ENCODE peak calls at places on chromosomes 3 and 15, in four cellular contexts. S is astrocyte, E is esophagus muscularis mucosa, O is thoracic aorta. A is an unnamed sample.

GRCh38 chr15:83115410-83115809 is 8.0 kb downstream of the TM6SF1 start:
- DNase-seq in S (no peak), E (peak), O (no peak), A (no peak)

GRCh38 chr3:25493786-25494185 is 65.7 kb downstream of the RARB start:
- DNase-seq in S (peak), E (no peak), O (no peak), A (no peak)

GRCh38 chr3:64896173-64896925 is 208.5 kb upstream of the ADAMTS9 start:
- DNase-seq in S (no peak), E (no peak), O (no peak), A (no peak)

GRCh38 chr3:55191911-55192787 is 264.3 kb upstream of the LRTM1 start:
- DNase-seq in S (peak), E (no peak), O (no peak), A (no peak)

GRCh38 chr3:134562055-134562454 is 76.2 kb downstream of the CEP63 start:
- DNase-seq in S (no peak), E (no peak), O (no peak), A (no peak)

GRCh38 chr3:53188720-53189119 is 27.7 kb downstream of the PRKCD start:
- DNase-seq in S (no peak), E (no peak), O (no peak), A (no peak)

GRCh38 chr3:150721285-150722130 is 17.8 kb upstream of the ERICH6 start:
- DNase-seq in S (no peak), E (no peak), O (no peak), A (no peak)

GRCh38 chr3:148319161-148319915 is 378.4 kb upstream of the AGTR1 start:
- DNase-seq in S (peak), E (no peak), O (no peak), A (no peak)

GRCh38 chr3:168545591-168545990 is 449.9 kb upstream of the GOLIM4 start:
- DNase-seq in S (peak), E (no peak), O (no peak), A (no peak)

GRCh38 chr3:139935866-139936817 is 1.2 kb downstream of the CLSTN2 start:
- DNase-seq in S (no peak), E (peak), O (no peak), A (peak)

GRCh38 chr3:13105181-13105580 is 32.0 kb upstream of the IQSEC1 start:
- DNase-seq in S (no peak), E (no peak), O (no peak), A (no peak)

GRCh38 chr3:105835606-105836005 is 33.2 kb downstream of the CBLB start:
- DNase-seq in S (no peak), E (no peak), O (no peak), A (no peak)
- H3K4me3 ChIP-seq in S (no peak), E (no peak), O (no peak), A (no peak)

DNA sequence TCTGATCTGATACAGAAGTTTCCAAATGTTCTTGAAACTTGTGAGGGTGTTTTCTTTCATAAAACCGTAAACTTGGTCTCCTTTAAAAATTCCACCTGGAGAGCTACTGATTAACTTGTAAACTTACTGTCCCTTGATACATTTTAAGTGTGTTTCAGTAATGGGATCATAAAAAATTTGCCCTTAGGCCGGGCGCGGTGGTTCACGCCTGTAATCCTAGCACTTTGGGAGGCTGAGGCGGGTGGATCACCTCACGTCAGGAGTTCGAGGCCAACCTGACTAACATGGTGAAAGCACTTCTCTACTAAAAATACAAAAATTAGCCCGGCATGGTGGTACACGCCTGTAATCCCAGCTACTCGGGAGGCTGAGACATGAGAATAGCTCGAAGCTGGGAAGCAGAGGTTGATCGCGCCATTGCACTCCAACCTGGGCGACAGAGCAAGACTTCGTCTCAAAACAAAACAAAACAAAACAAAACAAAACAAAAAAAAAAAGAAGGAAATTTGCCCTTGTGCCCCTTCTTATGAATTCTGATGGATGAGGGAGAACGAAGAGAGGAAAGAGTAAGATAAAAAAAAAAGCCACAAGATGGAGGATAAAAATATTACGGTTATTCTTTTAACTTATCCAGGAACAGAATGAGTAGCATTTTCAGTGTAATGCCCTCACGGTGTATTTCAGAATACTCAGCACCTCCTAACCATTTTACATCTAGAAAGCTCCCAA is 32.1 kb upstream of the AP4E1 start:
- DNase-seq in S (no peak), E (no peak), O (no peak), A (no peak)
- H3K4me3 ChIP-seq in S (peak), E (peak), O (peak), A (peak)

GRCh38 chr15:76711351-76711827 is 193.8 kb downstream of the SCAPER start:
- DNase-seq in S (no peak), E (no peak), O (no peak), A (no peak)
- H3K4me3 ChIP-seq in S (no peak), E (no peak), O (no peak), A (no peak)

GRCh38 chr15:35596261-35596660 is 50.3 kb upstream of the DPH6 start:
- DNase-seq in S (no peak), E (no peak), O (no peak), A (no peak)

GRCh38 chr15:35595656-35596055 is 49.7 kb upstream of the DPH6 start:
- DNase-seq in S (no peak), E (no peak), O (no peak), A (no peak)
- H3K4me3 ChIP-seq in S (no peak), E (no peak), O (no peak), A (no peak)

GRCh38 chr3:184565421-184566211 is 4.0 kb downstream of the EPHB3 start:
- DNase-seq in S (peak), E (no peak), O (no peak), A (no peak)
- H3K4me3 ChIP-seq in S (no peak), E (peak), O (no peak), A (peak)

DNA sequence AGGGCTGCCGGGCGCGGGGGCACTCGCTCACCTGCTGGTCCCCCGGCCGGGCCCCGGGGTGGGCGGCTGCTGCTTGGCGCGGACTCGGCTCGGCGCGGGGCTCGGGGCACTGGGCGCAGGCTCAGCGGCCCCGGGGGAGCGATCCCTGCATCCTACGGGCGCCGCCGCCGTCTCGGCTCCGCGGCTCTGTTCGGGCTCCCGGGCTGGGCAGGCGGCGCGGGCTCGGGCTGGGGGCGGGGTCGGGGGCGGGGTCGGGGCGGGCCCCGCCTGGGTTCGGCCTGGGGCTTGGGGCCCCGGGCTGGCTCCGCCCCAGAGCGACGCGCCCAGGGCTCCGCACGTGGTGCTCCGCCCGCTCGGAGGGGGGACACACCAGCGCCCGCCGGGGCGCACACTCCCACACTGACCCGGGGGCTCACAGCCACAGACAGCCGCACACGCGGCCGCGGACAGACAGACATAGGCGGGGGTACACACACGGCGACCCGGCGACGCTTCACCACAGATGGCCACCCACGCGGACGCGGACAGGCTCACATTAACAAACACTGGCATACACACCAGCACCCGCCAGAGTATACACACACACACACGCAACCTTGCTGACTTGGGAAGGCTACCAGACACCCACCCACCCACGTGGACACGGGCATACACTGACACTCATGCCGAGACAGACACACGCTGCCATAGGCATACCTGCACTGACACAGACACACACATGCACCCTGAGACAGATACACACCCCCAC is at the start of gene SCN5A:
- DNase-seq in S (no peak), E (peak), O (no peak), A (no peak)
- H3K4me3 ChIP-seq in S (peak), E (peak), O (peak), A (peak)

DNA sequence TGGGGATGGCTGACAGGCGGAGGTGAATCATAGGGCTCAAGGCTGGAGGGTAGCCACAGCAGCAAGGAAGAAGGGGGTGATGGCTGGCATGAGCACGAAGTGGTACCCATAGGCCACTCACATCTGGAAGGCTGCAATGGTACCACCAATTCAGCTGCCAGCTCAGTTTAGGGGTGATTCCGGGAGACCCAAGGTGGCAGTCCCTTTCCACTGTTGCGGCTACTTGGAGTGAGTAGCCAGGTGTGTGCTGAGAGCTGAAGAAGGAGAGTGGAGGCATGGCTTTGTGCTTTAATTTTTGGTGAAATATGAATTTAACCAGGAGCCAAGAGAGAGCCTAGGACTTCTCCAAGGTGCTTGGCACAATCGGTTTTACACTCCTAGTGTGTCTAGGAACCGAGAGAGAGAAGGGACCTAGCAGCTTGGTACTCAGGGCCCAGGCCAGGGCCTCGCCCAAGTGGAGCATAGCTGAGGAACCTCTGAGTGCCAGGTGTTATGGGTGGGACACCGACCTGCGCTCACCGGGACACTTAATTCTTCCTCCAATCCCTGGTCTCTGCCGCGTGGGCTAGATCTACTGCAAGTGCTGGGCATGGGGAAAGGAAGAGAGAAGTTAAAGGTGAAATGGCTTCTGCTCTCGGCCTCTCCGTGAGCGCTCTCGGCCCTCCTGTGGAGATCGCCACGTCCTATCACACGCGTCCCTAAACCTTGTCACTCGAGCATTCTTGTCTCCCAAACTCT is 32.2 kb upstream of the POLG start:
- DNase-seq in S (no peak), E (no peak), O (no peak), A (no peak)
- H3K4me3 ChIP-seq in S (peak), E (peak), O (peak), A (no peak)

A was measured in vagina.